ENCODE peak calls at places on chromosomes 13 and 19, in six cellular contexts. T is A549, W is GM12878, G is K562, Q is HepG2, Z is endothelial cell of umbilical vein. E is an unnamed sample.

GRCh38 chr19:14530005-14530348 is 583 bp downstream of the TECR start:
- DNase-seq in Q (no peak), W (no peak), G (no peak), T (no peak), Z (no peak), E (peak)

GRCh38 chr19:1884291-1884718 is 991 bp downstream of the ABHD17A start:
- DNase-seq in Q (no peak), Z (no peak), G (peak), W (no peak), T (no peak), E (no peak)

GRCh38 chr13:20706661-20707060 is 3.2 kb downstream of the IL17D start:
- DNase-seq in T (no peak), W (no peak), Z (no peak), G (no peak), Q (no peak), E (no peak)

GRCh38 chr19:54851353-54851752 is 1.1 kb downstream of the KIR3DL2 start:
- DNase-seq in T (no peak), W (no peak), Z (no peak), Q (no peak), G (no peak), E (peak)

GRCh38 chr19:42131149-42132029 is 857 bp downstream of the POU2F2 start:
- DNase-seq in Q (no peak), T (no peak), Z (no peak), W (no peak), G (no peak), E (no peak)

GRCh38 chr13:47066261-47066660 is 169.4 kb upstream of the HTR2A start:
- DNase-seq in T (no peak), Z (no peak), G (no peak), Q (no peak), W (no peak), E (no peak)

GRCh38 chr13:94646904-94647303 is 45.2 kb downstream of the GPR180 start:
- DNase-seq in T (no peak), W (peak), G (no peak), Z (no peak), Q (no peak), E (no peak)

GRCh38 chr13:107251321-107251720 is 683.4 kb upstream of the ARGLU1 start:
- DNase-seq in Q (no peak), Z (no peak), W (no peak), T (no peak), G (no peak), E (no peak)

GRCh38 chr13:62626771-62627170 is 1211.1 kb upstream of the PCDH20 start:
- DNase-seq in Z (no peak), G (peak), W (no peak), Q (peak), T (no peak), E (peak)

GRCh38 chr19:29680447-29680846 is 15.2 kb downstream of the PLEKHF1 start:
- DNase-seq in W (no peak), T (no peak), Q (no peak), G (no peak), Z (no peak), E (peak)

GRCh38 chr13:23510979-23511735 is 59.1 kb upstream of the TNFRSF19 start:
- DNase-seq in G (no peak), Z (peak), W (peak), Q (peak), T (no peak), E (peak)

DNA sequence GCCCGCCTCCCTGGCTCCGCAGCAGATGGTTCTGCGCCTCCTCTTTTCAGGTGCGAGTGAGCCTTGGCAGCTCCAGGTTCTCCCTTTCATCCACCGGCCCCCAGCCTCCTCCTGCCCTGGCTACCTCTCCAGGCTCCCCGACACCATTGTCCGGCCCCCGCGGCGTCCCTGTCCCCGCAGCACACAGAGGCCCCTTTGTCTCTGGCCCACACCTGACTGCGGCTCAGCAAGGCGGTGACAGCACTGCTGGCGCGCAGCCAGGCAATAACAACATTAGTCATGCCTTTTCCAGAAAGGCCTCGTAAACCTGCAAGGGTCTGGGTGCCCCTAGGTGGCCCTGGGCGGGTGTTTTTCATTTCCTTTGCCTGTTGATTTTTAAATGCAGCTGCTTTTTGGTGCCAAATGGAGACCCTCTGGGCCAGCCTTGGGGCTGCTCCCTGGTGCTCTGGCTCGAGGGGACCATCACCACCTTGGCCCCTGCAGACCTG is 73.2 kb upstream of the MEDAG start:
- DNase-seq in Q (peak), T (peak), W (no peak), G (no peak), Z (peak), E (peak)
- TF ChIP-seq MYC in Q (peak), T (no peak), W (no peak), G (no peak), Z (no peak), E (no peak)

GRCh38 chr13:44648392-44649117 is 72.4 kb upstream of the TSC22D1 start:
- DNase-seq in T (peak), Q (peak), G (no peak), Z (peak), W (no peak), E (peak)
- TF ChIP-seq MYC in T (no peak), Q (no peak), G (no peak), Z (no peak), W (no peak), E (no peak)

GRCh38 chr19:10431254-10431942 is 11.1 kb downstream of the PDE4A start:
- DNase-seq in G (peak), W (peak), Q (no peak), Z (no peak), T (no peak), E (peak)

GRCh38 chr19:10431943-10432735 is 11.8 kb downstream of the PDE4A start:
- DNase-seq in W (no peak), G (peak), T (no peak), Z (no peak), Q (no peak), E (peak)

GRCh38 chr19:10428996-10429381 is 8.7 kb downstream of the PDE4A start:
- DNase-seq in T (no peak), G (no peak), Z (no peak), W (no peak), Q (no peak), E (no peak)

GRCh38 chr19:10432736-10433130 is 12.4 kb downstream of the PDE4A start:
- DNase-seq in T (no peak), Z (no peak), G (no peak), Q (no peak), W (no peak), E (peak)

DNA sequence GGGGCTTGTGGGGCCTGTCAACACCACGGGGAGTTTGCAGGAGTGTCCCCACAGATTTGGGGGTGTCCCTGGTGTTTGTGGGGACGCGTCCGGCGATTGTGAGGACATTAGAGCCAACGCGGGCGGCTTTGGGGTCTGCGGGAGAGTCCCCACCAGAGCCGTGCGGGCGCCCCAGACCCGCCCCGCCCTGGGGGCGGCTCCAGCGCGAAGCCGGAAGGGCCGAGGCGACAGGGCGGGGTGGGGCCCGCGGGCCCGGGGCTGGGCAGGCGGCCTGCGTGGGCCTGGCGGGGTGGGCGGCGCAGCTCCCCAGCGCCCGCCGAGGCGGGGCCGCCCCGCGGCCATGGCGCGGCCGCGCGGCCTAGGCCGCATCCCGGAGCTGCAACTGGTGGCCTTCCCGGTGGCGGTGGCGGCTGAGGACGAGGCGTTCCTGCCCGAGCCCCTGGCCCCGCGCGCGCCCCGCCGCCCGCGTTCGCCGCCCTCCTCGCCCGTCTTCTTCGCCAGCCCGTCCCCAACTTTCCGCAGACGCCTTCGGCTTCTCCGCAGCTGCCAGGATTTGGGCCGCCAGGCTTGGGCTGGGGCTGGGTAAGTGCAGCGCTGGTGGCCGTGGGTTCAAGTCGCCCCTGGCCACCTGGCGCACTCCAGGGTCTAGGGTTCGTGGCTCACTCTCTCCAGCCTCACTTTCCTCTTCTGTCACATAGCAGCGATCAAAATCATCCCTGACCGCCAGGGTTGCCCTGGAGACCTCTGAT is 10.3 kb downstream of the PDE4A start:
- DNase-seq in W (no peak), Z (no peak), G (peak), Q (no peak), T (no peak), E (peak)
- TF ChIP-seq MYC in W (no peak), Z (no peak), G (peak), Q (peak), T (no peak), E (no peak)

DNA sequence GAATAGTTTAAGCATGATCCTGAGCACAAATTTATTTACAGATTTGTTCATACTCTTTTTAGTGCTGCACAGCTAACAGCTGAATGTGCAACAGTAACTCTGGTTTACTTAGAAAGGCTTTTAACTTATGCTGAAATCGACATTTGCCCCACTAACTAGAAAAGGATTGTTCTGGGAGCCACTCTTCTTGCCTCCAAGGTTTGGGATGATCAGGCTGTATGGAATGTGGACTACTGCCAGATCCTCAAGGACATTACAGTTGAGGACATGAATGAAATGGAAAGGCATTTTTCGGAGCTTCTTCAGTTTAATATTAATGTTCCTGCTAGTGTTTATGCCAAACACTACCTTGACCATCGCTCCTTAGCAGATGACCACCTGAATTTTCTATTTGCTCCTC is 16.0 kb downstream of the ZNF100 start:
- DNase-seq in T (no peak), Z (no peak), G (no peak), Q (peak), W (no peak), E (no peak)
- TF ChIP-seq MYC in T (no peak), Z (no peak), G (no peak), Q (no peak), W (no peak), E (no peak)

DNA sequence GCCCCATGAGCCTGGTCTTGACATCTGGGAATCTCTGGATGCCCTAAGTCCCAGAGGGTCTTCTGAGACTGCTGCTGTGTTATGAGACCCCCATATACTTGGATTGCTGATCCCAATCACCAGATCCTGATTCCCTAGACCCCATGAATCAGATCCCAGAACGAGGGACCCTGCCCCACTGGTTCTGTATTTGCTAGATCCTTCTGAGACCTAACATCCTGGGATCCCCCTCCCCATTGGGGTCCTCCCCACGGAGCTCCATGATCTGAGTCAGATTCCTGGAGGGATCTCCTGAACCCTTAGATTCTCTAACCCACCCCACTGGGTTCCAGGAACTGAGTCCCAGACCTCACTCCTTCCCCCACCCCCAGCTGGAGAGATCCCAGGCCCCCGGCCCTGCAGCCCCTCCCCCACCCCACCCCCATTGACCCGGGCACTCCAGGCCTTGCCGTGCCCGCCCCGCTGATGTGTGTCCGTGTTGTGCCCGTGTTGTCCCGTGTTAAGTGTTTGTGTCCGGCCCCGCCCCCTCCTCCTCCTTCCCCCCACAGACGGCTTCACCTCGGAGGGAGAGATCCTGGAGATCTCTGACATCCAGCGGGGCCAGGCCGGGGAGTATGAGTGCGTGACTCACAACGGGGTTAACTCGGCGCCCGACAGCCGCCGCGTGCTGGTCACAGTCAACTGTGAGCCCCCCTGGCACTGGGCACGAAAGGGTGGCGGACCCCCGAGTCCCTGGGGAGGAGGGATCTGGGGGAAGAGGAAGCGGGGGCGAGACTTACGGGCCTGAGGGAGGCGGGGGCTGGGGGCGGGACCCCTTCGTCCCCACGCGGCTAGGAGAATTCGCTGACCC is 15.0 kb downstream of the IGLON5 start:
- DNase-seq in Q (no peak), Z (no peak), W (no peak), G (peak), T (no peak), E (no peak)
- TF ChIP-seq MYC in Q (no peak), Z (no peak), W (no peak), G (no peak), T (no peak), E (no peak)

DNA sequence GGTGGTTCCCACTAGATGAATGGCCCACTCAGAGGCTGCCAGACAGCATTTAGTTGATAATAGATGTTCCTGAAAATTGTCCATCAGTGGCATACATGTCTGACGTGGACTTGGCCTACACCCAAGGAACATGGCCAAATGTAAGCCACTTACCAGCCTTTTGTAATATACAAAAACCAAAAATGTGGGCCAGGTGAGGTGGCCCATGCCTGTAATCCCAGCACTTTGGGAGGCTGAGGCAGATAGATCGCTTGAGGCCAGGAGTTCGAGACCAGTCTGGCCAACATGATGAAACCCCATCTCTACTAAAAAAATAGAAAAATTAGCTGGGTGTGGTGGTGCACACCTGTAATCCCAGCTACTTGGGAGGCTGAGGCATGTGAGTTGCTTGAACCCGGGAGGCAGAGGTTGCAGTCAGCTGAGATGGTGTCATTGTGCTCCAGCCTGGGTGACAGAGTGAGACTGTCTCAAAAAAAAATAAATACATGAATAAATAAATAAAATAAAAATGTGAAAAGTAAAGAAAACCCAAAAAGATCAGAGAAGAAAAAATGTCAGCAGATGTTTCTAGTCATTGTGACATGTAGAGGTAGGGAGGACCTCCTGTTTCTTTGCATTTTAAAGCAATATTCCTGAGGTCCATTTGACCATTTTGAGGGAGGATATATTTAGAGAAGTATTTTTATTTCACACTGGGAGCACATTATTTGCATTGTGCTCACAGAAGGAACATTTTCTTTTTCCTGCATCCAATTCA is 7.1 kb upstream of the WTIP start:
- DNase-seq in W (no peak), G (no peak), Z (no peak), T (no peak), Q (no peak), E (no peak)
- TF ChIP-seq MYC in W (no peak), G (no peak), Z (no peak), T (no peak), Q (no peak), E (no peak)

GRCh38 chr19:46144756-46145155 is 3.3 kb upstream of the IGFL2 start:
- DNase-seq in G (no peak), T (no peak), Z (peak), Q (no peak), W (no peak), E (no peak)

GRCh38 chr19:46147791-46148288 is at the start of gene IGFL2:
- DNase-seq in Q (no peak), G (no peak), W (no peak), Z (no peak), T (no peak), E (no peak)

GRCh38 chr19:46147166-46147740 is 785 bp upstream of the IGFL2 start:
- DNase-seq in Q (no peak), W (no peak), Z (no peak), T (no peak), G (no peak), E (no peak)

GRCh38 chr19:46155237-46155636 is 7.2 kb downstream of the IGFL2 start:
- DNase-seq in W (no peak), Z (no peak), T (no peak), Q (no peak), G (no peak), E (no peak)

DNA sequence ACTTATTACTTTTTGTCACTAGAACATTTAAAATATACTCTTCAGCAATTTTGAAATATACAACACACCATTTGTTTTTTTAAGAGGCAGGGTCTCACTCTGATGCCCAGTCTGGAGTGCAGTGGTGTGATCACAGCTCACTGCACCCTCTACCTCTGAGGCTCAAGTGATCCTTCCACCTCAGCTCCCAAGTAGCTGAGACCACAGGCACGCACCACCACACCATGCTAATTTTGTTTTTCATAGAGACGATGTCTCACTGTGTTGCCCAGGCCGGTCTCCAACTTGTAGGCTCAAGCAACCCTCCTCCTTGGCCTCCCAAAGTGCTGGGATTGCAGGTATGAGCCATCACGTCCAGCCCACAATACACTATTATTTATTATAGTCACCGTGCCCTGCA is 2.6 kb downstream of the IGFL2 start:
- DNase-seq in G (no peak), W (no peak), T (no peak), Q (no peak), Z (no peak), E (no peak)
- TF ChIP-seq MYC in G (no peak), W (no peak), T (no peak), Q (no peak), Z (no peak), E (no peak)

DNA sequence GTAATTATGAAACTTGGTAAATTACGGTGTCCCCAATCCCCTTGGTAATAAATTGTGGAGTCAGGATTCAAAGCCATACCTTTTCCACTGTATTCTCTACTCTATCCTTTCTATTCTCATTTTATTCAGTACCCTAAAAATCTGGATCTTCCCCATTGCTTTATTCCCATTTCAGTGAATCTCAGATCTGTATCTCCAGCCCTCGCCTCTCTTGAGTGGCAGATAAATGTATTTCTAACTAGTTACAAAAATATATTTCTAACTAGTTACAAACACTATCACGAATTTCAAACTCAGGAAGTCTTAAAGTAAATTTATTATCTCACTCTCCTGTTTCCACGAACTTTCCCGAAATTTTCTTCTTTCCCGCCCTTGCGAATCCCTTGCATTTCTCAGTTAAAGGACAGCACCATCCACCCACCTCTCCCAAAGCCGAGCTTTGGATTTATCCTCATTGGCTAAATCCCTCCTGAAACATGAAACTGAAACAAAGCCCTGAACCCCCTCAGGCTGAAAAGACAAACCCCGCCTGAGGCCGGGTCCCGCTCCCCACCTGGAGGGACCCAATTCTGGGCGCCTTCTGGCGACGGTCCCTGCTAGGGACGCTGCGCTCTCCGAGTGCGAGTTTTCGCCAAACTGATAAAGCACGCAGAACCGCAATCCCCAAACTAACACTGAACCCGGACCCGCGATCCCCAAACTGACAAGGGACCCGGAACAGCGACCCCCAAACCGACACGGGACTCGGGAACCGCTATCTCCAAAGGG is 164.3 kb upstream of the PABPC3 start:
- DNase-seq in Q (no peak), W (no peak), T (no peak), G (no peak), Z (no peak), E (no peak)
- TF ChIP-seq MYC in Q (no peak), W (no peak), T (no peak), G (no peak), Z (no peak), E (no peak)

E was measured in NB4.